ENCODE peak calls at places on chromosomes 1 and 21, in six cellular contexts. A, E, Q, T, V and K are unnamed samples.
A peak's percentile ranks its signal among the peaks of the same experiment; 100 is the strongest.

GRCh38 chr1:176203735-176204134 is 3.4 kb downstream of the COP1 start:
- DNase-seq in T (no peak), A (no peak), E (no peak), V (no peak), Q (no peak), K (no peak)

GRCh38 chr21:43598416-43599120 is 60.7 kb downstream of the HSF2BP start:
- DNase-seq in Q (peak; percentile 42), T (no peak), V (no peak), E (no peak), A (no peak), K (no peak)

GRCh38 chr1:196317535-196318522 is 290.4 kb downstream of the KCNT2 start:
- DNase-seq in E (peak; percentile 62), A (peak; percentile 42), V (peak; percentile 65), Q (peak; percentile 49), T (no peak), K (peak; percentile 35)

GRCh38 chr1:225919906-225920305 is 4.1 kb downstream of the PYCR2 start:
- DNase-seq in Q (peak; percentile 93), V (no peak), A (no peak), T (peak; percentile 91), E (peak; percentile 49), K (no peak)

GRCh38 chr1:30976143-30976542 is 67.6 kb upstream of the SDC3 start:
- DNase-seq in E (no peak), A (no peak), Q (no peak), T (no peak), V (no peak), K (no peak)

GRCh38 chr1:9542425-9542824 is 3.2 kb downstream of the SLC25A33 start:
- DNase-seq in V (no peak), A (no peak), Q (peak; percentile 34), T (no peak), E (peak; percentile 44), K (no peak)

GRCh38 chr1:185208626-185209170 is 51.7 kb downstream of the SWT1 start:
- DNase-seq in A (no peak), V (no peak), T (no peak), Q (peak; percentile 12), E (peak; percentile 13), K (no peak)

GRCh38 chr21:42199488-42200463 is 19.2 kb upstream of the ABCG1 start:
- DNase-seq in Q (peak; percentile 49), V (no peak), E (peak; percentile 56), A (no peak), T (no peak), K (no peak)

GRCh38 chr1:245084551-245084950 is 70.2 kb upstream of the KIF26B start:
- DNase-seq in E (no peak), A (no peak), V (no peak), Q (no peak), T (no peak), K (no peak)

GRCh38 chr1:66571789-66572188 is 37.8 kb downstream of the SGIP1 start:
- DNase-seq in V (no peak), A (no peak), Q (peak; percentile 74), T (no peak), E (no peak), K (no peak)

GRCh38 chr1:192546596-192547199 is 28.9 kb upstream of the RGS1 start:
- DNase-seq in Q (no peak), E (no peak), T (no peak), A (no peak), V (no peak), K (no peak)

GRCh38 chr1:247336390-247336789 is 4.7 kb upstream of the ZNF496 start:
- DNase-seq in Q (no peak), V (no peak), T (no peak), A (no peak), E (no peak), K (no peak)

GRCh38 chr1:168636642-168637111 is 60.3 kb downstream of the XCL1 start:
- DNase-seq in Q (peak; percentile 59), E (peak; percentile 70), A (no peak), V (no peak), T (no peak), K (peak; percentile 70)

GRCh38 chr1:52603680-52604501 is 1.7 kb downstream of the GPX7 start:
- DNase-seq in A (no peak), Q (peak; percentile 81), T (no peak), V (no peak), E (peak; percentile 38), K (no peak)

GRCh38 chr21:27719226-27719625 is 752.3 kb upstream of the ADAMTS5 start:
- DNase-seq in A (no peak), V (no peak), T (no peak), Q (no peak), E (no peak), K (no peak)

GRCh38 chr1:52904590-52905375 is 16.8 kb downstream of the ECHDC2 start:
- DNase-seq in T (peak; percentile 88), Q (peak; percentile 37), E (no peak), V (peak; percentile 87), A (peak; percentile 72), K (no peak)

GRCh38 chr1:184567648-184568047 is 180.8 kb downstream of the C1orf21 start:
- DNase-seq in A (peak; percentile 24), Q (no peak), E (no peak), T (no peak), V (no peak), K (peak; percentile 88)

GRCh38 chr1:17289756-17290155 is 18.2 kb upstream of the PADI4 start:
- DNase-seq in Q (peak; percentile 45), V (no peak), T (no peak), A (no peak), E (no peak), K (no peak)

GRCh38 chr1:10544239-10544638 is 69.5 kb downstream of the PEX14 start:
- DNase-seq in V (no peak), A (no peak), E (no peak), T (no peak), Q (no peak), K (no peak)

GRCh38 chr1:89652373-89652772 is 19.5 kb downstream of the LRRC8C start:
- DNase-seq in E (no peak), A (no peak), V (no peak), Q (no peak), T (no peak), K (no peak)

GRCh38 chr1:150268342-150268705 is 492 bp downstream of the APH1A start:
- DNase-seq in T (peak; percentile 43), V (no peak), E (peak; percentile 77), A (peak; percentile 40), Q (peak; percentile 30), K (peak; percentile 82)

GRCh38 chr1:220874201-220874655 is 5.0 kb upstream of the HLX start:
- DNase-seq in T (peak; percentile 75), V (peak; percentile 84), Q (peak; percentile 72), A (peak; percentile 73), E (peak; percentile 69), K (peak; percentile 49)

GRCh38 chr21:42641311-42642218 is 11.9 kb upstream of the PDE9A start:
- DNase-seq in Q (no peak), E (peak; percentile 34), T (peak; percentile 49), V (peak; percentile 51), A (no peak), K (no peak)

GRCh38 chr1:167439301-167439988 is 78.9 kb downstream of the CD247 start:
- DNase-seq in T (peak; percentile 86), V (peak; percentile 85), A (peak; percentile 87), E (peak; percentile 75), Q (no peak), K (peak; percentile 61)
- TF ChIP-seq CTCF in T (no peak), V (peak; percentile 52), A (peak; percentile 44), E (peak; percentile 22), Q (no peak), K (peak; percentile 33)

DNA sequence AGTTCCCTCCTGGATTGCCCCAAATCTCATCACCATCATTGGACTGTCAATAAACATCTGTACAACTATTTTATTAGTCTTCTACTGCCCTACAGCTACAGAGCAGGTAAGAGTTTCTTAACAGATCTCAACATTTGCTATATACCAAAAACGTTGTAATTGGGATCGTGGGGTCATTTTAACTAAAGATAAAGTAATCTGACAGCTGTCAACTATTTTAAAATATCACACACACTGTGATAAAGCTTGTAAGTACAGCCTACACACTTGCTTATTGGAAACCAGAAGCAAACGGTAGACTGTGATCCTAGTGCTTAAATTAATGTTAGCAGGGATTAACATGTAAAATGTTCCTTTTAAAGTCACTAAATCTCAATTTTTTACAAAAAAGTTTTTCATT is 7.9 kb downstream of the CEPT1 start:
- DNase-seq in Q (no peak), E (no peak), V (no peak), T (no peak), A (no peak), K (no peak)
- H3K36me3 ChIP-seq in Q (peaks cover 38% of the 10 kb centered on the region), E (peaks cover under 1% of the 10 kb centered on the region), V (peaks cover 12% of the 10 kb centered on the region), T (peaks cover 45% of the 10 kb centered on the region), A (peaks cover 5% of the 10 kb centered on the region), K (no peaks in the 10 kb centered on the region)

DNA sequence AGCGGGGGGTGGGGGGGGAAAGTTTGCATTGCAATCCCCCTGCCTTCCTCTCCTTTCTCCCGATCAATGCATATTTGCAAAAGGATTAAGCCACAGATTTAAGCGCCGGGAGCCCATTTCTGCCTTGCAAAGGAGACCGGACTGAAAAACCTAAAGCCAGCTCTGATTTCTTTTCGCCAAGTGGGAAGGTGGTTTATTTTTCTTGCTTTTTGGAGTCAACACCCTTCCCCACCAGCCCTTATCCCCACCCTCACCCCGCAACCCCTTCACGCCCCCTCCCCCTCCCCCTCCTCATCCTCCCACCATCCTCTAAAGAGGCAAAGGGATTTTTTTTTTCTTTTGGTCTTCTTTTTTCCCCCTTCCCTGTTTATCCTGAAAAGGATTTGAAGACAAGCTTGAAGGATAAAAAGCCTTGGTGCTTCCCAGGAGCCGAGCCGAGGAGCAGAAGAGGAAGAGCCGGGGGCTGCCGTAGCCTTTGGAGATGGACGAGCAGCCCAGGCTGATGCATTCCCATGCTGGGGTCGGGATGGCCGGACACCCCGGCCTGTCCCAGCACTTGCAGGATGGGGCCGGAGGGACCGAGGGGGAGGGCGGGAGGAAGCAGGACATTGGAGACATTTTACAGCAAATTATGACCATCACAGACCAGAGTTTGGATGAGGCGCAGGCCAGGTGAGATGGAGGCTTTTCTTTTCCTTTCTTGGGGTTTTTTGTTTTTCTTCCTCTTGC is 522 bp downstream of the PBX1 start:
- DNase-seq in T (peak; percentile 58), A (peak; percentile 82), Q (peak; percentile 44), V (peak; percentile 65), E (peak; percentile 35), K (peak; percentile 32)
- TF ChIP-seq EZH2phosphoT487 in T (no peak), A (no peak), Q (no peak), V (no peak), E (no peak), K (no peak)

GRCh38 chr1:199460933-199461332 is 566.6 kb upstream of the NR5A2 start:
- DNase-seq in V (peak; percentile 5), A (no peak), E (no peak), T (no peak), Q (no peak), K (peak; percentile 55)

DNA sequence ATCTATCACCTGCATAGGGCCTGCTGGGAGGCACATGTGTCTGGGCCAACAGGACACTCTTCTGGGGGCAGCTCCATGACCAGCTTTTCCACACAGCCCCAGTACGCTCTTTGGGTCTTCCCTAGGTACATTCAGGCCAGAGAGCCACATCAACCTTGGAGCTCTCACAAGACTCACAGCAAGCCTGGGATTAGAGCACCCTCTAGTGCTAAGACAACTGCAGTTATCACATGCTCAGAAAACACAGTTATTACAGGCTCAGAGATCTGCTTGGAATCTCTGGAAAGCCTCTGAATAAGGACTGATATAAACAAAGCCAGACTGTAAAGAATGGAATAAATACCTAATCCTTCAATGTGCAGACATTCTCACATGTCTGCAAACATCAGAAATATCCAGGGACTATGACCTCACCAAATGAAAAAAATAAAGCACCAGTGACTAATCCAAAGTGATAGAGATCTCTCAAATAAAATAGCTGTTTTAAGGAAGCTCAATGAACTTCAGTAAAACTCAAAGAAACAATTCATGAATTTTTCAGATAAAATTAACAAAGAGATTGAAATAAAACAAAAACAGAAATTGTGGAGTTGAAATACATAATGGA is 563.9 kb upstream of the NR5A2 start:
- DNase-seq in E (peak; percentile 61), V (peak; percentile 88), A (peak; percentile 80), T (peak; percentile 1), Q (peak; percentile 67), K (peak; percentile 65)
- TF ChIP-seq CTCF in E (peak; percentile 59), V (peak; percentile 97), A (peak; percentile 70), T (peak; percentile 57), Q (peak; percentile 74), K (peak; percentile 87)